ENCODE peak calls at places on chromosome 22, in seven cellular contexts. I, Q, X, V, S, W and M are unnamed samples.

GRCh38 chr22:36286096-36286957 is 33.4 kb downstream of the APOL1 start:
- DNase-seq in S (peak; percentile 52), W (peak; percentile 54), Q (peak; percentile 94), X (peak; percentile 44), I (peak; percentile 18), V (peak; percentile 82), M (no peak)

GRCh38 chr22:25174156-25174887 is 25.3 kb upstream of the CRYBB3 start:
- DNase-seq in V (no peak), X (no peak), Q (no peak), S (no peak), W (no peak), I (no peak), M (no peak)

GRCh38 chr22:50522208-50522805 is 3.1 kb downstream of the SCO2 start:
- DNase-seq in Q (no peak), S (no peak), W (no peak), V (no peak), I (no peak), X (no peak), M (no peak)

GRCh38 chr22:39493759-39494158 is 8.3 kb upstream of the MIEF1 start:
- DNase-seq in X (no peak), Q (no peak), W (no peak), S (no peak), V (no peak), I (no peak), M (no peak)

GRCh38 chr22:45804986-45805325 is 133.3 kb downstream of the ATXN10 start:
- DNase-seq in Q (no peak), X (no peak), I (peak; percentile 82), S (peak; percentile 4), V (no peak), W (no peak), M (no peak)

GRCh38 chr22:39462443-39463147 is 5.8 kb downstream of the MGAT3 start:
- DNase-seq in W (no peak), X (no peak), S (peak; percentile 40), I (no peak), V (peak; percentile 83), Q (peak; percentile 60), M (peak; percentile 62)

GRCh38 chr22:37186228-37186996 is 1.6 kb downstream of the C1QTNF6 start:
- DNase-seq in X (no peak), I (peak; percentile 97), V (peak; percentile 72), S (peak; percentile 64), Q (peak; percentile 85), W (peak; percentile 38), M (peak; percentile 55)

GRCh38 chr22:22666307-22667091 is 22.1 kb downstream of the GGTLC2 start:
- DNase-seq in Q (no peak), X (no peak), V (peak; percentile 90), I (no peak), S (peak; percentile 11), W (no peak), M (no peak)

GRCh38 chr22:44587004-44587793 is 89.2 kb upstream of the RTL6 start:
- DNase-seq in I (no peak), S (no peak), W (no peak), Q (no peak), X (no peak), V (no peak), M (no peak)

GRCh38 chr22:43127166-43127908 is 15.9 kb downstream of the MCAT start:
- DNase-seq in S (no peak), I (peak; percentile 69), V (peak; percentile 32), W (no peak), X (no peak), Q (no peak), M (no peak)
- TF ChIP-seq YY1 in S (no peak), I (peak; percentile 41), V (no peak), W (no peak), X (no peak), Q (no peak), M (no peak)

GRCh38 chr22:35109613-35110012 is 43.7 kb downstream of the ISX start:
- DNase-seq in Q (no peak), V (no peak), I (no peak), W (no peak), X (no peak), S (no peak), M (no peak)
- TF ChIP-seq YY1 in Q (no peak), V (no peak), I (no peak), W (no peak), X (no peak), S (no peak), M (no peak)

GRCh38 chr22:28894320-28894719 is 10.9 kb downstream of the ZNRF3 start:
- DNase-seq in W (no peak), I (no peak), V (no peak), S (no peak), X (no peak), Q (no peak), M (no peak)
- TF ChIP-seq YY1 in W (no peak), I (no peak), V (no peak), S (no peak), X (no peak), Q (no peak), M (no peak)

GRCh38 chr22:30667092-30667485 is 586 bp downstream of the DUSP18 start:
- DNase-seq in V (no peak), I (peak; percentile 3), W (no peak), S (peak; percentile 13), X (no peak), Q (no peak), M (no peak)
- TF ChIP-seq YY1 in V (no peak), I (no peak), W (no peak), S (no peak), X (no peak), Q (no peak), M (no peak)

DNA sequence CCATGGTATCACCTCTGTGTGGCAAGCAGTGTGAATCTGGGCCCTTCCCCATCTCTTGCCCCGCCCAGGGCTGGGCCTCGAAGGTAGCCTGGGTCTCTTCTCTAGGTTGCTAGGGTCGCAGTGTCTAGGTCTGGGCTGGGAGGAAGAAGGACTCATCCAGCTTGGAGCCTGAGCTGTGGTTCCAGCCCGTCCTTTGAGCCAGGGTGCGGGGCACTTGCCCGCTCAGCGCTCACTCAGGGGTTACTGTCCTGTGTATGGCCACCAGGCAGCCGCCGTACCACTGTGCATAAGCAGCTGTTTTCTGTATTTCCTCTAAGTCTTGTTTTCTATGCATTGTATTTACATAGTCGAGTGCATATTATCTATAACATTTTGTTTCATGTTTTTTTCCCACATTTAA is 160.9 kb downstream of the TBC1D22A start:
- DNase-seq in W (no peak), S (no peak), I (no peak), Q (no peak), X (no peak), V (no peak), M (no peak)
- TF ChIP-seq YY1 in W (no peak), S (no peak), I (no peak), Q (no peak), X (no peak), V (no peak), M (no peak)

DNA sequence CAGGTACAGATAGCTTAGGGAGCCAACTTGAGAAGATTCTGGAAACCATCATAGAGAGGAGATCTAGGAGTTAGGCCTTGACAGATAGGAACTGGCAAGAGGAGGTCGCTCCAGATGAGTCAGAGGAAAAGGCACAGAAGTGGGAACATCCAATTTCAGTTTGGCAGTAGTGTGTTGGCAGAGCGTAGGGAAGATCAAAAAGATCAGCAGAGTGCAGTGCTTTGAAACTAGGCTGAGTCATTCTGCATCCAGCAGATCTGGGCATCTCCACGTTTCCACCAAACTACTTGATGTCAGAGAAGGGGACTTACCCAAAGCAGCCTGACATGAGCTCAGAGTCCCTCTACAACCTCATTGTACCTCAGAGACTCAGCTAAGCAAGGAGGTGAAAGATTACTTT is 58.5 kb downstream of the GAB4 start:
- DNase-seq in W (no peak), S (no peak), Q (no peak), V (no peak), I (peak; percentile 29), X (no peak), M (peak; percentile 31)
- TF ChIP-seq YY1 in W (no peak), S (no peak), Q (no peak), V (no peak), I (no peak), X (no peak), M (no peak)